ENCODE peak calls at places on chromosomes 7 and 10, in seven cellular contexts. I is AG20443; E is activated CD4-positive, alpha-beta T cell treated with anti-CD3 and anti-CD28 coated beads for 24 hours; Z is GM18507; Y is stimulated activated CD4-positive, alpha-beta T cell treated with anti-CD3 and anti-CD28 coated beads, Interleukin-1b, Interleukin-23, amount 100 ng/mL, for 1 hour; G is foreskin melanocyte; K is right cardiac atrium. B is an unnamed sample.

GRCh38 chr7:159033956-159034938 is 110.4 kb downstream of the VIPR2 start:
- DNase-seq in I (no peak), E (no peak), Z (no peak), Y (no peak), G (no peak), K (no peak), B (no peak)

GRCh38 chr10:91198781-91199180 is 21.7 kb upstream of the PCGF5 start:
- DNase-seq in I (peak; percentile 72), E (no peak), Z (peak; percentile 29), Y (no peak), G (peak; percentile 49), K (no peak), B (peak; percentile 30)

GRCh38 chr7:1742555-1743303 is 72.7 kb downstream of the ELFN1 start:
- DNase-seq in I (peak; percentile 65), E (no peak), Z (peak; percentile 36), Y (no peak), G (peak; percentile 17), K (peak; percentile 71), B (peak; percentile 74)

GRCh38 chr10:71254834-71255539 is 42.6 kb downstream of the UNC5B start:
- DNase-seq in I (no peak), E (no peak), Z (no peak), Y (no peak), G (no peak), K (no peak), B (no peak)

GRCh38 chr10:132331259-132331955 is 586 bp upstream of the LRRC27 start:
- DNase-seq in I (no peak), E (no peak), Z (no peak), Y (no peak), G (no peak), K (no peak), B (no peak)

GRCh38 chr7:159226303-159226702 is 81.6 kb upstream of the VIPR2 start:
- DNase-seq in I (no peak), E (no peak), Z (no peak), Y (no peak), G (no peak), K (no peak), B (no peak)

GRCh38 chr10:21494221-21495001 is 31.1 kb downstream of the SKIDA1 start:
- DNase-seq in I (peak; percentile 65), E (no peak), Z (no peak), Y (no peak), G (no peak), K (peak; percentile 64), B (no peak)

GRCh38 chr7:30528779-30529178 is 24.1 kb upstream of the GGCT start:
- DNase-seq in I (no peak), E (no peak), Z (no peak), Y (no peak), G (no peak), K (no peak), B (no peak)

GRCh38 chr7:131066635-131067034 is 261.0 kb upstream of the MKLN1 start:
- DNase-seq in I (no peak), E (no peak), Z (no peak), Y (no peak), G (no peak), K (no peak), B (no peak)

GRCh38 chr7:54679414-54679813 is 79.6 kb downstream of the SEC61G start:
- DNase-seq in I (no peak), E (no peak), Z (no peak), Y (no peak), G (no peak), K (no peak), B (no peak)

GRCh38 chr7:127907638-127908040 is 123.6 kb downstream of the LRRC4 start:
- DNase-seq in I (no peak), E (no peak), Z (no peak), Y (no peak), G (no peak), K (no peak), B (no peak)

GRCh38 chr10:77649333-77650331 is 12.0 kb upstream of the KCNMA1 start:
- DNase-seq in I (no peak), E (no peak), Z (no peak), Y (no peak), G (no peak), K (no peak), B (no peak)

B was measured in GM19239.